ENCODE peak calls at places on chromosomes 5 and 9, in four cellular contexts. C is left ventricle myocardium inferior, L is brain microvascular endothelial cell, X is HCT116. I is an unnamed sample.

GRCh38 chr5:178419651-178420050 is 170.5 kb downstream of the COL23A1 start:
- DNase-seq in C (no peak), X (no peak), L (no peak), I (no peak)

GRCh38 chr9:91949293-91949945 is 609 bp downstream of the ROR2 start:
- DNase-seq in L (no peak), C (no peak), X (no peak), I (no peak)

GRCh38 chr9:34001951-34002350 is 46.7 kb downstream of the UBAP2 start:
- DNase-seq in L (no peak), X (no peak), C (no peak), I (no peak)

GRCh38 chr5:62268239-62268638 is 37.8 kb upstream of the KIF2A start:
- DNase-seq in C (no peak), X (peak; percentile 50), L (no peak), I (no peak)

GRCh38 chr5:177194278-177194677 is 60.7 kb downstream of the NSD1 start:
- DNase-seq in X (peak; percentile 81), L (peak; percentile 84), C (no peak), I (no peak)

GRCh38 chr9:138111607-138112006 is 234.0 kb downstream of the CACNA1B start:
- DNase-seq in C (no peak), X (no peak), L (no peak), I (no peak)

GRCh38 chr5:28324174-28324573 is 1285.8 kb upstream of the CDH9 start:
- DNase-seq in L (no peak), X (no peak), C (no peak), I (no peak)

GRCh38 chr9:110541950-110542349 is 37.6 kb downstream of the SVEP1 start:
- DNase-seq in C (no peak), X (no peak), L (no peak), I (no peak)

GRCh38 chr9:108258640-108259039 is 597.1 kb downstream of the ACTL7B start:
- DNase-seq in L (no peak), X (no peak), C (no peak), I (no peak)

GRCh38 chr5:177538876-177539275 is 15.5 kb downstream of the FAM193B start:
- DNase-seq in C (no peak), L (no peak), X (no peak), I (no peak)

GRCh38 chr5:123874600-123875201 is 362.7 kb downstream of the CSNK1G3 start:
- DNase-seq in X (no peak), L (peak; percentile 49), C (no peak), I (no peak)

GRCh38 chr5:140328036-140328764 is 18.2 kb downstream of the HBEGF start:
- DNase-seq in X (no peak), L (no peak), C (no peak), I (no peak)
- H3K27ac ChIP-seq in X (no peak overlapping the region), L (no peak overlapping the region), C (peak overlapping the region; percentile 2), I (no peak overlapping the region)

DNA sequence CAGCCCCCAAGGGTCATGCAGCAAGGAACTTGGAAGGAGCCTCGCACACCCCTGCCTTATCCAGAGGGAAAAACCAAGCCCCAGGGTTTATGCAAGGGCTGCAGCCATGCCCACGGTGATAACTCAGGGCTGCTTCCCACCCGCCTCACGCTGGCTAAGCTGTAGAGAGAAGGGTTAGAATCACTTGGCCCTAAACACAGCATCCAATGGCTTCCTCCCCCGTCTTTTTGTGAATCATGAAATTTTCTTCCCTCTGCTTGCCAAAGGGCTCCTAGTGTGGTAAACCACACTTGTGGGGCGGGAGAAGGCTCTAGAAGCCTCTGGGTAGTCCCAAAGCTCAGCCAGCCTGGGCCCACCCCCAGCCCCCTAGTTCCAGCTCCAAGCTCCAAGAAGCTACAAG is 55.9 kb upstream of the ORM1 start:
- DNase-seq in X (no peak), L (no peak), C (no peak), I (no peak)
- H3K27ac ChIP-seq in X (no peak overlapping the region), L (no peak overlapping the region), C (no peak overlapping the region), I (no peak overlapping the region)

DNA sequence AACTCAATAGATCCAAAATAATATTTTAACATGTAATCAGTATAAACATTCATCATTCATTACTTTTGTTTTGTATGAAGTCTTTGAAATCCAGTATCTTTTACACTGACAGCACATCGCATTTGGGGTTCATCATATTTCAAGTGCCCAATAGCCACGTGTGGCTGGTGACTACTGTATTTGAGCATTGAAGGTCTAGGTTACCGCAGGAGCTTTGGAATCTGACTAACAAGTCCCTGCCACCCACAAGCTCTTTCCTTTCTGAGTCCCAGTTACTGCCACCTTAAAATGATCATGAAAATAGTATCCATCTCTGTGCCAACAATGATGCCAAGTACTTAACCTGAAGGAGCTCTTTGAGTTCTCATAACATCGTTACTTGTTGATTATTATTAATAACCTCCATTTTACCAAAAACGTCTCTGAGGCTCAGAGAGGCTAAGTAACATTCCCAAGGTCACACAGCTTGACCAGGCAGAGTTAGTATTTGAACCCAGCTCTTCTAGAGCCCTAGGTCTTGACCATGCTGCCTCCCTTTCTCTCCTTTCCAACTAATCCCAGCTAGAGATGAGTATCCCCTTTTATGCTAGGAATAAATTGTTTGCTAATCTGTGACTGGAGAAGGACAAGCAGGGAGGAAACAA is 24.2 kb downstream of the ARHGEF37 start:
- DNase-seq in X (no peak), L (no peak), C (no peak), I (no peak)
- H3K27ac ChIP-seq in X (peak overlapping the region; percentile 45), L (no peak overlapping the region), C (peak overlapping the region; percentile 79), I (peak overlapping the region; percentile 19)

GRCh38 chr5:34585601-34586104 is 70.5 kb upstream of the RAI14 start:
- DNase-seq in C (no peak), L (peak; percentile 90), X (no peak), I (no peak)

GRCh38 chr5:34584165-34584564 is 72.0 kb upstream of the RAI14 start:
- DNase-seq in L (no peak), X (no peak), C (no peak), I (no peak)

GRCh38 chr5:34589832-34590231 is 66.3 kb upstream of the RAI14 start:
- DNase-seq in X (no peak), L (no peak), C (no peak), I (no peak)

GRCh38 chr5:34586117-34586885 is 69.8 kb upstream of the RAI14 start:
- DNase-seq in L (peak; percentile 91), C (no peak), X (no peak), I (no peak)

DNA sequence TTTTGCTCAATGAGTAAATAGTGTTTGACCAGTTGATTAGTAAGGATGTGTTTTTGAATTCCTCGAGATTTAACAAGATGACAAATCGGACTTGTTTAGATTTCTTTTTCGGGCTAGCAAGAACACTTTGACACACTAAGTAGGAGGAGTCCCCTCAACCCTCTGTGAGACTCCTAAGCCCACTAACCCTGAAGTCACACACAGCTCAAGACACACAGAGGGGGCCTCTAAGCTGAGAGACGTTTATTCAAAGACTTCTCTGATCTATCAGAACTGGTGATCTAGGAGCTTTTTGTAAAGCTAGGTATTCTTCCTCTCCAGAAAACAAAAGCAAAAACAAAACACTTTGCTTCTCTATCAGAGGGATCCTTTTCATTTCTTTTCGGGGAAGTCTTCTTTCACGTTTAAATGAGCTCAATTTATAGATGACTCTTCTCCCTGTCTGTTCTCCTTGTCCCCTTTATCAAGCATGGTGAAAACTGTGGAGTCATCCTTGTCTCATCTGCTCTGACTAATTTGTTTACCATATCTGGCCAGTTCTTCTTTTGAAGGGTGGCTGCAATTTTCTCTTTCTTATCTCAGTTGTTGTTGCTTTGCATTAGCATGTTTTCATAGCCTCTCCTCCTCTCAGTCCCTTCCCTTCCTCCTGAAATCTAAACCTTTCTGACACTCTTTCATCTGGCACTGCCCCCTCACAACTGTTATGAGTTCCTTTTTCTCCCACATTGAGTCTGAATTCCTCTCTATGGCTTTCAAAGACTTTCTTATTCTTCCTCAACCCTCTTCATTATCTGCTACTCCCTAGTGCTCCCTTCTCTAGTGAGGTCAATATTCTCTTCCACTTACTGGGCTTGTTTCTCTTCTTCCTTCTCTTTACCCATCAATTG is 68.5 kb upstream of the RAI14 start:
- DNase-seq in C (no peak), X (no peak), L (peak; percentile 74), I (no peak)
- H3K27ac ChIP-seq in C (no peak overlapping the region), X (no peak overlapping the region), L (peak overlapping the region; percentile 100), I (peak overlapping the region; percentile 39)

GRCh38 chr5:122120493-122120892 is 8.9 kb upstream of the ZNF474 start:
- DNase-seq in X (no peak), L (no peak), C (no peak), I (no peak)

GRCh38 chr5:122121782-122122465 is 7.4 kb upstream of the ZNF474 start:
- DNase-seq in C (no peak), L (peak; percentile 37), X (no peak), I (no peak)

GRCh38 chr5:122118356-122118948 is 10.9 kb upstream of the ZNF474 start:
- DNase-seq in X (no peak), C (no peak), L (no peak), I (no peak)

GRCh38 chr5:122120957-122121356 is 8.4 kb upstream of the ZNF474 start:
- DNase-seq in C (no peak), L (peak; percentile 20), X (peak; percentile 31), I (no peak)

DNA sequence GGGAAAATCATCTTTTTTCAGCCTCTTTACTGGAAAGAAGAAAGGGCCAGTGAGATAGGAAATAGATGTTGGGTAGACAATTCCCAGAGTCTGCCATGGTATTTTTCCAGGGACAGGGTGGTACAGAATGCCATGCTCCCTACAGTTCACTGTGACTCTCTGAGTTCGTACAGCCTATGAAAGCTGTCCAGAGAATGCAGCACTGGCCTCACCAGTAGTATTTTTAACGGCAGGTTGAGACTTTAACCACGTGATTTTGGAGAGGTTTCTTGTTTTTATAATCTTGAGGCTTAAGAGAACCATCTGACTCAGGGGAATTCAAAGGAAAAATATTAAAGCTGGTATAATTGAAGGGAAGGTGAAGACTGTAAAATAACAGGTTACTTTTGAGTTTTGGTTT is 10.1 kb upstream of the ZNF474 start:
- DNase-seq in C (no peak), L (no peak), X (no peak), I (no peak)
- H3K27ac ChIP-seq in C (no peak overlapping the region), L (no peak overlapping the region), X (no peak overlapping the region), I (no peak overlapping the region)